ENCODE peak calls at places on chromosomes 16 and 17, in six cellular contexts. S, M, V, B, E and W are unnamed samples. For H3K27me3, the result is how much of the 10 kb centered on the place peaks cover.

GRCh38 chr17:69857412-69857835 is 217.6 kb upstream of the KCNJ16 start:
- DNase-seq in B (no peak), S (no peak), E (no peak), V (no peak), M (no peak), W (no peak)

GRCh38 chr16:77596243-77596642 is 126.1 kb upstream of the NUDT7 start:
- DNase-seq in V (no peak), M (no peak), E (no peak), S (no peak), B (no peak), W (no peak)

GRCh38 chr17:38852771-38853291 is 690 bp downstream of the RPL23 start:
- DNase-seq in M (no peak), V (no peak), S (no peak), B (no peak), E (no peak), W (no peak)

GRCh38 chr17:28999216-28999615 is 6.6 kb downstream of the SEZ6 start:
- DNase-seq in M (no peak), V (no peak), B (no peak), S (no peak), E (no peak), W (no peak)

GRCh38 chr16:56369202-56369601 is 56.1 kb downstream of the AMFR start:
- DNase-seq in S (no peak), V (no peak), M (no peak), B (no peak), E (no peak), W (no peak)

GRCh38 chr16:2251281-2252111 is at the start of gene ECI1:
- DNase-seq in M (peak), V (peak), B (peak), E (peak), S (peak), W (peak)

GRCh38 chr17:34692932-34693331 is 113.5 kb downstream of the TMEM132E start:
- DNase-seq in M (no peak), V (no peak), B (no peak), S (no peak), E (no peak), W (no peak)

GRCh38 chr16:21158208-21159110 is at the start of gene LDAF1:
- DNase-seq in V (peak), B (peak), E (peak), S (peak), M (peak), W (peak)

GRCh38 chr16:1363501-1364041 is 11.8 kb downstream of the GNPTG start:
- DNase-seq in S (no peak), M (peak), E (peak), B (peak), V (peak), W (no peak)

GRCh38 chr17:7119314-7119713 is 4.7 kb upstream of the ASGR2 start:
- DNase-seq in B (no peak), M (no peak), E (peak), V (no peak), S (no peak), W (no peak)
- H3K27ac ChIP-seq in B (no peak), M (no peak), E (no peak), V (no peak), S (no peak), W (no peak)

GRCh38 chr17:7292194-7292593 is 2.2 kb downstream of the YBX2 start:
- DNase-seq in B (no peak), M (no peak), E (no peak), V (no peak), S (no peak), W (no peak)
- H3K27me3 ChIP-seq in B (under half), M (under half), E (under half), V (under half), S (under half), W (under half)

DNA sequence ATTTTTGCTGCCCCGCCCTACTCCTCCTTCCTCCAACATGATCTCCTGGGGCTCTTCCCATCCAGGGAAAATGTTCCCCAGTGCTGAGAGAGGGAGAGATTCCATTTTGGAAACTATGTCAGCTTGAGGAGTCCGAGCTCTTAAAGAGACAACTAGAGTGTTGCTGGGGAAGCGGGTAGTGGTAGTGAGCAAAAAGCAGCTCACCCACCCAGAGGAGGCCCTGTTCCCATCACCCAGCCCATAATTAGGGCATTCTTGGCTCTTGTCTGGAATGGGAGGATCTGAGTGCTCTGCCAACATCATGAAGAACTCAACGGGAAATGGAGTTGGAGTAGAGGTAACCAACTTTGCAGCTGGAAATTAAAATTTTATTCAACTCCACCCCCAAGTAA is 9.1 kb upstream of the MSL1 start:
- DNase-seq in B (no peak), M (no peak), S (no peak), E (no peak), V (no peak), W (no peak)
- H3K27ac ChIP-seq in B (peak), M (peak), S (peak), E (peak), V (no peak), W (peak)

DNA sequence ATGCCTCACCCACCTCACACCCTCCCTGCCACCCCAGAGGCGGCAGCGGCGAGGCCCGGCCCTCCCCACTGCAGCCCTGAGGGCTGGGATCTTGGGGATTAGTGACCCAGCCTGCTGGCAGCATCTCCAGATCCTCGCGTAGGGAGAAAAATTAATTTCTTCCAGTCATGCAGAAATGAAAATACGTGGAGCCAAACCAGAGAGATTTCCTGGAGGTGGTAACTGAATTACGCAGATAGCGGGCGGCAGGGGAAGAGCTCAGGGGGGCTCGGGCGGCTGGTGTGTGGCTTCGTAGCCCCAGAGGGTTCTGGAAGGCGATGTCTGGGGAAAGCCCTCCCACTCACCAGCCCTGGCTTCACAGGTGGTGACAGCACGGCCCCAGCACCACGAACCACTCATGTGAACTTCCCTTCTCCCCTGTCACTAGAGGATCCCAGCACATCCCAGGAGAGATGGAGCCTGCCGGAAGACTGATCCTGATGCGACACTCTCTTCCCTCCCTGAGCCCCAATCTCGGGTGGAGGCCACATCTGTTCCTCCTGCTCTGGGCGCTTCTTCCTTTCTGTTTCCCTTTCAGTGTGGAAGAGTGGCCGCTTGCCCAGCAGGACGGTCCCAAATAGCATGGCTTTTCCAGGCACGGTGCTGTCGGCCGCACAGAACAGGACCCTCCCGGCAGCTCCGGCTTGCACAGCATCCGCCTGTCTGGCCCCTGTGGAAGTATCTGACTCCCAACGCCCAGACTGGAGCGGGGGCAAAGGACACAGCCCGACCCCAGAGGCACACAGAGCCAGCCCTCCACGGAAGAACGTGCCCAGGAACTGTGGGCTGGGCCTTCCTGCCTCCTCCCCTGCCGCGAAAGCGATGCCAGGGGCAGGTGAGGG is 37.8 kb downstream of the CBFA2T3 start:
- DNase-seq in M (peak), E (peak), V (no peak), S (no peak), B (no peak), W (no peak)
- H3K27me3 ChIP-seq in M (under half), E (under half), V (under half), S (under half), B (half or more), W (half or more)

DNA sequence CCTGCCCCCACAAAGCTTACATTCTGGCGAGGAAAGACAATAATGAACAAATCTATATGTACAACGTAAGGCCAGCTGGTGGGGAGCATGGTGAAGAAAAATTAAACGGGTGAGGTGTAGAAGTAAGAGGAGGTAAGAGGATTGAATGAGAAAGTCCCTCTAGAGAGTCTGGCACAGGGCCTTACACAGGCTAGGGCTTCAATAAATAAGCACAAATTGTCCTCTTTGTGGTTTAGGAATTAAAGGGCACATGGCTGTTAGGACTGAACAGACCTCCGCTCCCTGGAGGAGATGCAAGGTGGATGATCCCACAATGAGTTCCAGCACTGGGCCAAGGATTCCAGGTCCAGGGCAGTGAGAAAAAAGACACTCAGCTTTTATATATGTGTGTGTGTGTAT is 43.1 kb upstream of the HAPSTR1 start:
- DNase-seq in S (no peak), E (no peak), M (no peak), V (no peak), B (no peak), W (no peak)
- H3K27ac ChIP-seq in S (peak), E (no peak), M (peak), V (peak), B (peak), W (peak)

GRCh38 chr17:50200447-50201225 is 795 bp downstream of the COL1A1 start:
- DNase-seq in M (peak), E (peak), S (peak), B (peak), V (peak), W (no peak)
- H3K27me3 ChIP-seq in M (under half), E (under half), S (under half), B (half or more), V (under half), W (under half)

GRCh38 chr16:5066511-5066910 is 755 bp upstream of the C16orf89 start:
- DNase-seq in E (peak), B (no peak), V (no peak), S (no peak), M (no peak), W (no peak)

GRCh38 chr16:5064915-5065314 is 841 bp downstream of the C16orf89 start:
- DNase-seq in B (peak), V (no peak), S (no peak), M (no peak), E (peak), W (peak)

GRCh38 chr16:5062790-5063765 is 2.7 kb downstream of the C16orf89 start:
- DNase-seq in B (no peak), V (no peak), E (peak), M (no peak), S (no peak), W (peak)

GRCh38 chr16:5065813-5066212 is at the start of gene C16orf89:
- DNase-seq in M (no peak), B (no peak), V (no peak), S (no peak), E (peak), W (peak)

GRCh38 chr16:5065368-5065767 is 388 bp downstream of the C16orf89 start:
- DNase-seq in S (no peak), V (no peak), E (no peak), B (no peak), M (no peak), W (no peak)
- H3K27ac ChIP-seq in S (no peak), V (no peak), E (no peak), B (no peak), M (no peak), W (no peak)

GRCh38 chr17:49013311-49014205 is 16.4 kb downstream of the IGF2BP1 start:
- DNase-seq in B (no peak), S (peak), E (no peak), V (peak), M (no peak), W (no peak)
- H3K27me3 ChIP-seq in B (half or more), S (under half), E (half or more), V (under half), M (under half), W (half or more)

DNA sequence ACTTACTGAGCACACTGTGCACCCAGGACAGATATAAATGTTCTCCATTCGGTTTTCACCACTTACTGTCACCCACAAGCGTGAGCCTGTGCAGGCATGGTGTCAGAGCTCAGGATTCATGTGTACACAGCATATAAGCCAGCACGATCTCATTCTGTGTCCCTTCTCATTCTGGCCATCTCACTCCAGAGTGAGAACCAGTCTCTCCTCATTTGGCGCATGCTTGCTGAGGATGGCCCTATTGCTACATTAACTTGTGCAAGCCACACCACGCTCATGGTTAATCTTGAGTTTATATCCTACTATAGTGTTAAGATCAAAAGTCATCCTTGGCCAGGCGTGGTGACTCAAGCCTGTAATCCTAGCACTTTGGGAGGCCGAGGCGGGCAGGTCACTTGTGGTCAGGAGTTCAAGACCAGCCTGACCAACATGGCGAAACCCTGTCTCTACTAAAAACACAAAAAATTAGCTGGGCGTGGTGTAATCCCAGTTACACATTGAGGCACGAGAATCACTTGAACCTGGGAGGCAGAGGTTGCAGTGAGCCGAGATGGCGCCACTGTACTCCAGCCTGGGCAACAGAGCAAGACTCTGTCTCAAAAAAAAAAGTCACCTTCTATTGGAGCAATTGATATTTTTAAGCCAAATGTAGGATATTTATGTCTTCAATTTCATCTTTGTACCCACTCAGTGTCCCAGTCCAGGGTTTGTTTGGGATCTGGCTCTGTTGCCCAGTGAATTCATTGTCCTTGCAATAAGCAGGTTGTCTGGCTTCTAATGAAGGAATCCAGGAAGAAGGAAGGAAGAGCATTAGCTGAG is 20.9 kb downstream of the SOCS1 start:
- DNase-seq in B (no peak), M (no peak), E (no peak), S (no peak), V (no peak), W (no peak)
- H3K27ac ChIP-seq in B (no peak), M (no peak), E (peak), S (no peak), V (no peak), W (no peak)